ENCODE peak calls at places on chromosomes 7 and 10, in six cellular contexts. R is NCI-H2081 treated with DMSO at 0.1 percent for 48 hours, A is astrocyte of the spinal cord, J is kidney tubule cell, V is tibial nerve, D is occipital lobe. B is an unnamed sample.

GRCh38 chr7:26428571-26428970 is 136.9 kb downstream of the SNX10 start:
- DNase-seq in A (no peak), V (no peak), D (no peak), J (no peak), R (no peak), B (no peak)

GRCh38 chr10:102152545-102152890 is 329 bp downstream of the NOLC1 start:
- DNase-seq in J (no peak), A (no peak), V (no peak), D (no peak), R (no peak), B (no peak)

GRCh38 chr10:119416855-119417254 is 125.7 kb downstream of the RGS10 start:
- DNase-seq in R (no peak), V (no peak), J (peak), A (peak), D (no peak), B (peak)

GRCh38 chr7:95509199-95509598 is 23.5 kb downstream of the ASB4 start:
- DNase-seq in R (peak), J (peak), D (peak), V (no peak), A (peak), B (no peak)

GRCh38 chr7:130352335-130353074 is 7.9 kb downstream of the CPA5 start:
- DNase-seq in J (peak), R (peak), A (peak), V (no peak), D (no peak), B (peak)

GRCh38 chr7:128190051-128190640 is 50.9 kb upstream of the LEP start:
- DNase-seq in J (no peak), R (no peak), A (no peak), D (no peak), V (no peak), B (peak)

GRCh38 chr7:17396692-17397091 is 98.2 kb downstream of the AHR start:
- DNase-seq in J (no peak), R (no peak), A (no peak), V (no peak), D (no peak), B (no peak)

GRCh38 chr10:11404931-11405330 is 206.5 kb downstream of the USP6NL start:
- DNase-seq in D (no peak), A (no peak), J (no peak), V (no peak), R (no peak), B (no peak)

GRCh38 chr10:114301951-114302710 is 63.1 kb downstream of the VWA2 start:
- DNase-seq in R (no peak), J (peak), A (no peak), D (no peak), V (no peak), B (no peak)

GRCh38 chr7:117715784-117716445 is 157.3 kb downstream of the CTTNBP2 start:
- DNase-seq in D (no peak), A (peak), V (no peak), R (peak), J (peak), B (peak)

GRCh38 chr7:1940402-1940786 is 270.3 kb downstream of the ELFN1 start:
- DNase-seq in A (peak), V (no peak), J (peak), D (peak), R (no peak), B (no peak)

GRCh38 chr10:22682237-22683192 is 31.9 kb downstream of the PIP4K2A start:
- DNase-seq in D (no peak), R (no peak), V (no peak), J (peak), A (peak), B (peak)

GRCh38 chr10:109183366-109183765 is 739.9 kb downstream of the XPNPEP1 start:
- DNase-seq in R (no peak), D (no peak), J (no peak), A (peak), V (no peak), B (no peak)

GRCh38 chr7:48224042-48224441 is 52.8 kb downstream of the ABCA13 start:
- DNase-seq in V (no peak), A (peak), J (no peak), R (no peak), D (no peak), B (no peak)

GRCh38 chr10:122471531-122472177 is 10.3 kb downstream of the HTRA1 start:
- DNase-seq in V (no peak), J (peak), R (no peak), A (no peak), D (no peak), B (peak)

GRCh38 chr7:1403844-1404404 is 55.3 kb downstream of the MICALL2 start:
- DNase-seq in J (peak), D (no peak), V (no peak), R (no peak), A (peak), B (no peak)

GRCh38 chr10:117165557-117166419 is 27.7 kb upstream of the VAX1 start:
- DNase-seq in R (no peak), J (peak), A (no peak), V (no peak), D (peak), B (no peak)

GRCh38 chr7:44065431-44066110 is at the start of gene PGAM2:
- DNase-seq in V (no peak), J (no peak), A (no peak), R (no peak), D (no peak), B (no peak)

GRCh38 chr7:108239501-108240225 is 109.5 kb upstream of the LAMB4 start:
- DNase-seq in D (no peak), R (no peak), J (no peak), V (no peak), A (no peak), B (no peak)

GRCh38 chr7:105800849-105801534 is 75.4 kb downstream of the ATXN7L1 start:
- DNase-seq in J (peak), A (no peak), V (no peak), D (no peak), R (no peak), B (no peak)

GRCh38 chr7:130365511-130366441 is 14.5 kb upstream of the CPA1 start:
- DNase-seq in J (peak), A (peak), V (no peak), D (no peak), R (peak), B (peak)

GRCh38 chr10:61136151-61136550 is 192.2 kb upstream of the RHOBTB1 start:
- DNase-seq in R (no peak), A (no peak), J (peak), V (no peak), D (no peak), B (peak)

GRCh38 chr10:128943111-128943510 is 523.9 kb upstream of the MGMT start:
- DNase-seq in J (no peak), D (peak), A (no peak), V (no peak), R (no peak), B (no peak)

GRCh38 chr7:132125096-132125495 is 451.2 kb downstream of the PLXNA4 start:
- DNase-seq in V (no peak), R (no peak), A (no peak), D (no peak), J (peak), B (peak)

GRCh38 chr7:107721286-107721685 is 22.7 kb upstream of the CBLL1 start:
- DNase-seq in A (no peak), R (no peak), V (no peak), D (no peak), J (no peak), B (no peak)

GRCh38 chr10:13450078-13450477 is 78.7 kb downstream of the BEND7 start:
- DNase-seq in J (peak), A (peak), D (no peak), R (no peak), V (no peak), B (peak)

GRCh38 chr7:16419859-16420258 is 1.5 kb downstream of the CRPPA start:
- DNase-seq in A (no peak), D (no peak), J (no peak), V (no peak), R (no peak), B (no peak)

GRCh38 chr10:29446327-29446726 is 157.5 kb downstream of the LYZL1 start:
- DNase-seq in A (peak), D (no peak), R (no peak), J (no peak), V (no peak), B (no peak)

B was measured in bronchial epithelial cell.